ENCODE peak calls at places on chromosome 7, in four cellular contexts. S is fibroblast of lung, A is psoas muscle, I is tibial nerve. R is an unnamed sample.

GRCh38 chr7:82740246-82740848 is 296.8 kb upstream of the CACNA2D1 start:
- DNase-seq in S (peak; percentile 72), A (no peak), I (no peak), R (peak; percentile 71)

GRCh38 chr7:55111007-55111406 is 92.2 kb downstream of the EGFR start:
- DNase-seq in I (no peak), A (no peak), S (peak; percentile 80), R (peak; percentile 50)

GRCh38 chr7:20647908-20648776 is 32.7 kb downstream of the ABCB5 start:
- DNase-seq in A (no peak), S (peak; percentile 14), I (no peak), R (peak; percentile 38)

GRCh38 chr7:30654296-30655090 is 27.8 kb downstream of the CRHR2 start:
- DNase-seq in I (no peak), S (no peak), A (no peak), R (no peak)

GRCh38 chr7:20340839-20341238 is 10.1 kb downstream of the ITGB8 start:
- DNase-seq in A (no peak), S (no peak), I (no peak), R (peak; percentile 38)

GRCh38 chr7:12716134-12716667 is 28.8 kb downstream of the ARL4A start:
- DNase-seq in I (no peak), A (no peak), S (peak; percentile 38), R (peak; percentile 31)

GRCh38 chr7:93890464-93891068 is at the start of gene TFPI2:
- DNase-seq in I (no peak), A (peak; percentile 38), S (peak; percentile 49), R (peak; percentile 90)

GRCh38 chr7:138338361-138338760 is 121.7 kb upstream of the TRIM24 start:
- DNase-seq in I (peak; percentile 16), S (no peak), A (peak; percentile 56), R (peak; percentile 95)

GRCh38 chr7:2661602-2662272 is 26.3 kb upstream of the AMZ1 start:
- DNase-seq in I (no peak), A (no peak), S (no peak), R (no peak)

GRCh38 chr7:17298840-17299476 is 506 bp downstream of the AHR start:
- DNase-seq in S (no peak), A (peak; percentile 44), I (peak; percentile 27), R (no peak)

GRCh38 chr7:113629244-113629643 is 289.6 kb downstream of the PPP1R3A start:
- DNase-seq in S (peak; percentile 9), I (no peak), A (no peak), R (no peak)

GRCh38 chr7:142389544-142389943 is 131.7 kb upstream of the PRSS58 start:
- DNase-seq in I (no peak), A (no peak), S (no peak), R (no peak)

GRCh38 chr7:105656922-105657521 is 75.7 kb upstream of the EFCAB10 start:
- DNase-seq in I (peak; percentile 40), A (no peak), S (peak; percentile 33), R (peak; percentile 47)

GRCh38 chr7:27933691-27934565 is 194.0 kb downstream of the TAX1BP1 start:
- DNase-seq in S (no peak), I (no peak), A (no peak), R (no peak)

GRCh38 chr7:42236266-42237161 is 495 bp downstream of the GLI3 start:
- DNase-seq in I (peak; percentile 37), A (peak; percentile 55), S (peak; percentile 74), R (peak; percentile 62)

GRCh38 chr7:104231054-104232046 is 23.5 kb upstream of the ORC5 start:
- DNase-seq in A (no peak), S (peak; percentile 64), I (no peak), R (peak; percentile 66)

GRCh38 chr7:102184303-102184702 is 102.4 kb upstream of the SH2B2 start:
- DNase-seq in S (no peak), I (no peak), A (no peak), R (no peak)

GRCh38 chr7:46939558-46939957 is 642.4 kb downstream of the TNS3 start:
- DNase-seq in I (no peak), S (no peak), A (no peak), R (no peak)

GRCh38 chr7:135210818-135211178 is 528 bp downstream of the WDR91 start:
- DNase-seq in S (peak; percentile 34), I (no peak), A (no peak), R (peak; percentile 32)

GRCh38 chr7:30403477-30403876 is 75.1 kb downstream of the NOD1 start:
- DNase-seq in A (no peak), I (no peak), S (no peak), R (no peak)

GRCh38 chr7:103887853-103888602 is 101.4 kb downstream of the RELN start:
- DNase-seq in S (no peak), A (no peak), I (no peak), R (no peak)

GRCh38 chr7:18040196-18040595 is 12.6 kb upstream of the PRPS1L1 start:
- DNase-seq in S (peak; percentile 65), A (no peak), I (no peak), R (peak; percentile 33)

GRCh38 chr7:127880454-127880853 is 150.8 kb downstream of the LRRC4 start:
- DNase-seq in I (no peak), S (no peak), A (no peak), R (no peak)

GRCh38 chr7:140541513-140542192 is 62.3 kb upstream of the MKRN1 start:
- DNase-seq in S (peak; percentile 94), I (peak; percentile 52), A (peak; percentile 70), R (peak; percentile 92)

GRCh38 chr7:63900394-63901203 is 98.0 kb upstream of the ZNF722 start:
- DNase-seq in S (no peak), I (peak; percentile 80), A (peak; percentile 95), R (no peak)

GRCh38 chr7:151251926-151252835 is 3.7 kb upstream of the SMARCD3 start:
- DNase-seq in S (peak; percentile 82), A (peak; percentile 84), I (peak; percentile 50), R (peak; percentile 69)

GRCh38 chr7:94439893-94440381 is 45.2 kb downstream of the COL1A2 start:
- DNase-seq in I (no peak), A (no peak), S (no peak), R (peak; percentile 16)

GRCh38 chr7:4438723-4439245 is 243.3 kb upstream of the FOXK1 start:
- DNase-seq in I (no peak), A (no peak), S (no peak), R (no peak)

GRCh38 chr7:26443761-26444160 is 152.1 kb downstream of the SNX10 start:
- DNase-seq in I (no peak), S (no peak), A (no peak), R (no peak)

GRCh38 chr7:17408245-17408903 is 109.9 kb downstream of the AHR start:
- DNase-seq in A (peak; percentile 35), I (peak; percentile 45), S (peak; percentile 98), R (peak; percentile 87)

GRCh38 chr7:73442222-73442902 is 8.8 kb downstream of the FZD9 start:
- DNase-seq in S (no peak), A (no peak), I (no peak), R (no peak)

GRCh38 chr7:5423844-5424688 is 432 bp upstream of the TNRC18 start:
- DNase-seq in A (peak; percentile 95), S (peak; percentile 100), I (peak; percentile 91), R (peak; percentile 100)

GRCh38 chr7:109963741-109964140 is 1127.2 kb upstream of the LRRN3 start:
- DNase-seq in S (no peak), A (no peak), I (no peak), R (no peak)

GRCh38 chr7:55523366-55523765 is 48.9 kb downstream of the VOPP1 start:
- DNase-seq in I (no peak), A (no peak), S (no peak), R (no peak)

GRCh38 chr7:76089865-76090495 is 42.1 kb downstream of the MDH2 start:
- DNase-seq in I (no peak), A (no peak), S (no peak), R (peak; percentile 25)

GRCh38 chr7:76063525-76063924 is 15.6 kb downstream of the MDH2 start:
- DNase-seq in S (no peak), I (no peak), A (no peak), R (no peak)

GRCh38 chr7:17370901-17371550 is 72.6 kb downstream of the AHR start:
- DNase-seq in A (no peak), I (no peak), S (peak; percentile 36), R (peak; percentile 24)

GRCh38 chr7:43577485-43577951 is 5.4 kb upstream of the STK17A start:
- DNase-seq in A (no peak), S (peak; percentile 61), I (no peak), R (peak; percentile 43)

GRCh38 chr7:5525271-5526189 is 101.9 kb upstream of the TNRC18 start:
- DNase-seq in I (no peak), S (peak; percentile 74), A (no peak), R (peak; percentile 69)

GRCh38 chr7:151275813-151276577 is 27.5 kb upstream of the SMARCD3 start:
- DNase-seq in A (no peak), S (no peak), I (no peak), R (no peak)

DNA sequence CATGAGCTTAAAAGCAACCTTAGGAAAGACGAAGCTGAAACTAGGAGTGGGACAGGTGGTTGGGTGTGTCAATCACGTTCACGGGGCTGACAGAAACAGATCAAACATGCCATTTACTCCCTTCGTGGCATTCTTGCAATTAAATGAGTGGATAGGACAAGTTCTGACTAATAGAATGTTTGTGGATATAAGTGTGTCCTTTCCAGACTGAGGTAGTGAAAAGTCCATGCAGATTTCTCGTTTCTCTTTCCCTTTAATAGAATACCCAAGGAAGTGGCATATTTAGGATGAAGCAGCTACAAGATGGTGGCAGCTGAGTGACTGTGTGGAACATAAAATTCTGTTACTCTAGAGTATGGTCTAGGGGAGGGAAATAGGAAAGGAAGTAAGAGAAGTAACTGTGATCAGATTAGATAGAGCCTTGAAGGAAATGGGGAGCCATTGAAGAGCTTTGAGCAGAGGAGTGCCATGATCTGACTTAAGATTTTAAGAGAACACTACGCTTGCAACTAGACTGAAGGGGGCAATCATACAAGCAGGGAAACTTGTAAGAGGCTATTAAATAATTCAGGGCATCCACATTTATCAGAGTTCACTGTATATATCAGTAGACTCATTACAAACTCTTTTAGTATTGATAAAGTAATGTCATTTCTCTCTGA is 46.3 kb upstream of the HYAL4 start:
- DNase-seq in I (no peak), A (no peak), S (peak; percentile 3), R (no peak)
- H3K4me3 ChIP-seq in I (no peak overlapping the region), A (no peak overlapping the region), S (no peak overlapping the region), R (no peak overlapping the region)

GRCh38 chr7:130897515-130898419 is 163.8 kb upstream of the KLF14 start:
- DNase-seq in A (no peak), I (no peak), S (no peak), R (no peak)
- TF ChIP-seq CTCF in A (no peak), I (no peak), S (no peak), R (no peak)

GRCh38 chr7:116418524-116418923 is 81.0 kb upstream of the CAV2 start:
- DNase-seq in I (no peak), A (no peak), S (no peak), R (no peak)
- H3K4me3 ChIP-seq in I (no peak overlapping the region), A (no peak overlapping the region), S (no peak overlapping the region), R (no peak overlapping the region)

GRCh38 chr7:100726998-100727761 is 6.2 kb upstream of the ZAN start:
- DNase-seq in S (peak; percentile 75), I (no peak), A (no peak), R (peak; percentile 72)
- TF ChIP-seq CTCF in S (no peak), I (no peak), A (no peak), R (no peak)

DNA sequence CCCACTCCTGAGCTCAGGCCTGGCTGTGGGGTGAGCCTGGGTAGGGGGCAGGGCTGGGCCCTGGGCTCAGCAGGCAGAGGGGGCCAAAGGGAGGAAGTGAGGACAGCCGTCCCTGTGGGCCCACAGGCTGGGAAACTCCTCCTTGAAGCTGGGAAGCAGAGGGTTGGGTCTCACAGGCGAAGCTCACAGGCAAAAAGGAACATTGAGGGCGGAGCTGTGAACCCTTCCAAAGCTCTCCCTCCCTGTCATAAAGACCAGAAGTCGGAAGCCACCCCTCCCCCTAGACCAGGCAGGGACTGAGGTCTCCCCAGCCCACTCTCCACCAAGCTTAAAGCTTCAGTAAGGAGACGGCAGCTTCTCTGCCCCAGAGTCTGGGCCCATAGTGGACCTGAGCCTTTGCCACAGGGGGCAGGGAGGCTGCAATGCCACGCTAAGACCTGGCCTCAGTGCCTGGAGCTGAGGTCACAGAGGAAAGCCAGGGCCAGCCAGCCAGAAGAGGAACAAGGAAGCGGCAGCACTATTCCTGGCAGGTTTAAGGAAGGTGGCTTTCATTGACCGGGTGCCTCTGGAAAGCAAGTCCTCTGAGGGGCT is 1.0 kb upstream of the KCP start:
- DNase-seq in S (no peak), A (no peak), I (no peak), R (peak; percentile 27)
- H3K4me3 ChIP-seq in S (no peak overlapping the region), A (no peak overlapping the region), I (no peak overlapping the region), R (no peak overlapping the region)